ENCODE peak calls at places on chromosomes 16 and 17, in five cellular contexts. H, K, G, D and M are unnamed samples.

GRCh38 chr17:14211778-14212177 is 24.9 kb downstream of the CDRT15 start:
- DNase-seq in H (peak; percentile 37), K (no peak), G (no peak), D (peak; percentile 32), M (no peak)

GRCh38 chr17:17186051-17186450 is 20.1 kb downstream of the PLD6 start:
- DNase-seq in H (no peak), K (no peak), G (no peak), D (no peak), M (no peak)

GRCh38 chr16:1038932-1039331 is 33.6 kb upstream of the SSTR5 start:
- DNase-seq in H (no peak), K (no peak), G (no peak), D (no peak), M (no peak)

GRCh38 chr17:50213026-50214015 is 11.9 kb upstream of the COL1A1 start:
- DNase-seq in H (no peak), K (peak; percentile 29), G (no peak), D (no peak), M (no peak)

GRCh38 chr17:60874772-60875171 is 197.1 kb downstream of the BCAS3 start:
- DNase-seq in H (no peak), K (no peak), G (no peak), D (no peak), M (no peak)

GRCh38 chr17:20073056-20073979 is 64.2 kb downstream of the SPECC1 start:
- DNase-seq in H (peak; percentile 51), K (no peak), G (peak; percentile 74), D (peak; percentile 65), M (no peak)

GRCh38 chr16:80556481-80556880 is 15.7 kb downstream of the DYNLRB2 start:
- DNase-seq in H (no peak), K (no peak), G (no peak), D (no peak), M (no peak)

GRCh38 chr17:21286771-21287702 is 2.5 kb downstream of the MAP2K3 start:
- DNase-seq in H (no peak), K (peak; percentile 29), G (no peak), D (no peak), M (no peak)

GRCh38 chr17:27449541-27449940 is 6.7 kb upstream of the KSR1 start:
- DNase-seq in H (no peak), K (no peak), G (no peak), D (no peak), M (no peak)

GRCh38 chr16:17258848-17259713 is 211.7 kb downstream of the XYLT1 start:
- DNase-seq in H (no peak), K (peak; percentile 64), G (no peak), D (no peak), M (no peak)

GRCh38 chr17:7262192-7263070 is at the start of gene CLDN7:
- DNase-seq in H (no peak), K (no peak), G (no peak), D (no peak), M (no peak)

GRCh38 chr16:26645629-26646028 is 421.1 kb upstream of the C16orf82 start:
- DNase-seq in H (no peak), K (peak; percentile 80), G (no peak), D (no peak), M (no peak)

GRCh38 chr17:77369544-77369971 is 228.8 kb downstream of the SEC14L1 start:
- DNase-seq in H (peak; percentile 6), K (no peak), G (no peak), D (no peak), M (no peak)

GRCh38 chr17:7589891-7590611 is at the start of gene SOX15:
- DNase-seq in H (no peak), K (no peak), G (no peak), D (no peak), M (no peak)

GRCh38 chr17:12545877-12546513 is 119.7 kb upstream of the MYOCD start:
- DNase-seq in H (no peak), K (peak; percentile 50), G (peak; percentile 52), D (peak; percentile 47), M (no peak)

GRCh38 chr17:30095507-30096244 is 20.9 kb upstream of the NSRP1 start:
- DNase-seq in H (no peak), K (peak; percentile 55), G (no peak), D (no peak), M (peak; percentile 57)

GRCh38 chr17:50267074-50267841 is 7.0 kb upstream of the TMEM92 start:
- DNase-seq in H (no peak), K (no peak), G (no peak), D (no peak), M (no peak)

GRCh38 chr17:43860077-43860725 is 13.2 kb downstream of the CD300LG start:
- DNase-seq in H (no peak), K (no peak), G (no peak), D (no peak), M (no peak)

GRCh38 chr17:35242805-35243458 is at the start of gene SLFN5:
- DNase-seq in H (peak; percentile 93), K (peak; percentile 85), G (peak; percentile 98), D (peak; percentile 94), M (peak; percentile 65)

GRCh38 chr17:79707931-79708891 is 22.5 kb upstream of the ENPP7 start:
- DNase-seq in H (peak; percentile 46), K (peak; percentile 71), G (peak; percentile 74), D (peak; percentile 56), M (no peak)

GRCh38 chr17:34782271-34782670 is 179.0 kb downstream of the CCT6B start:
- DNase-seq in H (no peak), K (no peak), G (no peak), D (no peak), M (no peak)

GRCh38 chr17:5236871-5237540 is 2.3 kb upstream of the SCIMP start:
- DNase-seq in H (no peak), K (no peak), G (no peak), D (no peak), M (no peak)

GRCh38 chr17:80286638-80286960 is 25.9 kb downstream of the RNF213 start:
- DNase-seq in H (no peak), K (no peak), G (no peak), D (no peak), M (no peak)

GRCh38 chr17:29929006-29929543 is 953 bp downstream of the SSH2 start:
- DNase-seq in H (no peak), K (peak; percentile 63), G (peak; percentile 56), D (no peak), M (peak; percentile 59)

GRCh38 chr17:79002796-79003593 is 6.6 kb downstream of the CANT1 start:
- DNase-seq in H (no peak), K (no peak), G (peak; percentile 49), D (no peak), M (no peak)

GRCh38 chr17:41338961-41339485 is 11.6 kb downstream of the KRT33A start:
- DNase-seq in H (no peak), K (no peak), G (no peak), D (no peak), M (no peak)

GRCh38 chr16:49625311-49626035 is 230.4 kb downstream of the ZNF423 start:
- DNase-seq in H (no peak), K (no peak), G (peak; percentile 23), D (no peak), M (no peak)

GRCh38 chr17:81285179-81285878 is 9.8 kb downstream of the SLC38A10 start:
- DNase-seq in H (peak; percentile 81), K (no peak), G (peak; percentile 88), D (peak; percentile 90), M (no peak)

GRCh38 chr16:73056911-73057310 is 9.0 kb upstream of the ZFHX3 start:
- DNase-seq in H (no peak), K (no peak), G (no peak), D (no peak), M (no peak)

GRCh38 chr17:6675426-6675825 is 23.9 kb downstream of the C17orf100 start:
- DNase-seq in H (no peak), K (no peak), G (no peak), D (no peak), M (no peak)

GRCh38 chr17:58786586-58787295 is 31.1 kb downstream of the PPM1E start:
- DNase-seq in H (no peak), K (no peak), G (peak; percentile 84), D (no peak), M (no peak)

GRCh38 chr16:13756411-13756810 is 163.5 kb upstream of the ERCC4 start:
- DNase-seq in H (no peak), K (no peak), G (no peak), D (no peak), M (no peak)

GRCh38 chr17:66675273-66675990 is 159.5 kb upstream of the CACNG5 start:
- DNase-seq in H (no peak), K (no peak), G (no peak), D (no peak), M (no peak)
- H3K4me3 ChIP-seq in H (peak overlapping the region; percentile 43), K (no peak overlapping the region), G (no peak overlapping the region), D (no peak overlapping the region), M (no peak overlapping the region)

GRCh38 chr16:86823125-86823524 is 244.8 kb downstream of the FOXL1 start:
- DNase-seq in H (no peak), K (no peak), G (no peak), D (no peak), M (no peak)

GRCh38 chr16:86816930-86817625 is 238.7 kb downstream of the FOXL1 start:
- DNase-seq in H (no peak), K (no peak), G (no peak), D (no peak), M (no peak)

GRCh38 chr16:86821933-86822332 is 243.6 kb downstream of the FOXL1 start:
- DNase-seq in H (no peak), K (no peak), G (no peak), D (no peak), M (no peak)

GRCh38 chr16:86818701-86819522 is 240.6 kb downstream of the FOXL1 start:
- DNase-seq in H (no peak), K (no peak), G (no peak), D (no peak), M (no peak)

GRCh38 chr16:86819523-86819887 is 241.2 kb downstream of the FOXL1 start:
- DNase-seq in H (no peak), K (no peak), G (no peak), D (no peak), M (no peak)
- TF ChIP-seq CTCF in H (no peak), K (no peak), G (no peak), D (peak; percentile 6), M (peak; percentile 31)

DNA sequence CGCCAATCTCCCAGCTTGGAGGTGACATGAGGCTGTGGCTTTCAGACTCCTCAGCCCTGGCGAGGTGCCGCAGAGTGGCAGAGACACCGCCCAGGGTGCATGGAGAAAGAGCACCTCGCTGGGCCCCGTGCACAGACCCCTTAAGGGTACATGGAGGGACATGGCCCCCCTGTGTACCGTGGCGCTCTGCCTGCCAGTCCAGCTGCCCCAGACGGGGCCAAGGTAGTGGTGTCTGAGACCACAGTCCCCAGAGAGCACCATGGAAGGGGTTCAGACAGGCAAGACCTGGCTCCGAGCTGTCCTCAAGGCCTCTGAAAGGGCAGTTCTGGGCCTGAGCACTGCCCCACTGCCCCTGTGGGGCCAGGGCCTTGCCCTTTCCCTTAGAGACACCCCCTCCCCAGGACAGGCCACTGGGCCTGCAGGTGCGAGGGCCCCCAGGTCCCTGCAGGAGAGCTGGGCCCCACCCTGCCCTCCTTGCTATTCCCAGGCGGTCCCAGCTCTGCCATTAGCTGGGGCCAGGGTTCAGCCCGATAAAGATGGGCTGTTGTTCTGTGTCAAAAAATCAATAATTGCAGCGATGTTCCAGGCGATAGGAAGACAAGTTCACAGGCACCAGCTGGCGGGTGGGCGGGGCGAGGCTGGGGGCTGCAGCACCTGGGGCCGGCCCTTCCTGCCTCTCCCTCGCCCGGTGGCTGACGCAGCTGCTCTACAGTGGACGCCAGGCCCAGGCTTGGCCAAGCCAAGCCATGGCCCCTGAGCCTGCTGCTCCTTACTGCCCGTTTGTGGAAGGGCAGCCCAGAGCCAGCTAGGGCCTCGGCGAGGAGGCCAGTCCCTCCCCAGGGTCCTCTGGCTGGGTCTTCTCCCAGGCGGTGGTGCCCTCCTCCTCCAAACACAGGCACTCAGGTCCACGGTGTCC is 51.7 kb downstream of the ZFPM1 start:
- DNase-seq in H (no peak), K (no peak), G (peak; percentile 68), D (no peak), M (no peak)
- H3K4me3 ChIP-seq in H (no peak overlapping the region), K (no peak overlapping the region), G (no peak overlapping the region), D (no peak overlapping the region), M (no peak overlapping the region)

GRCh38 chr16:27698266-27698665 is 148.3 kb downstream of the KATNIP start:
- DNase-seq in H (no peak), K (no peak), G (no peak), D (no peak), M (no peak)
- TF ChIP-seq CTCF in H (no peak), K (peak; percentile 67), G (no peak), D (no peak), M (peak; percentile 35)